ENCODE peak calls at places on chromosome 22, in six cellular contexts. K is psoas muscle; G is head of caudate nucleus; X is omental fat pad; Q is spleen; D is central memory CD4-positive, alpha-beta T cell. O is an unnamed sample.

GRCh38 chr22:19066531-19067271 is 55.5 kb downstream of the DGCR2 start:
- DNase-seq in K (peak), G (no peak), X (no peak), Q (peak), D (no peak), O (no peak)

GRCh38 chr22:37100589-37101127 is 8.9 kb downstream of the TMPRSS6 start:
- DNase-seq in K (no peak), G (no peak), X (no peak), Q (no peak), D (no peak), O (no peak)

GRCh38 chr22:37647928-37648327 is 8.5 kb downstream of the SH3BP1 start:
- DNase-seq in K (no peak), G (no peak), X (no peak), Q (no peak), D (no peak), O (no peak)

GRCh38 chr22:32917577-32918375 is 116.3 kb downstream of the TIMP3 start:
- DNase-seq in K (peak), G (peak), X (no peak), Q (no peak), D (no peak), O (no peak)

GRCh38 chr22:46748948-46749681 is 11.1 kb upstream of the CERK start:
- DNase-seq in K (no peak), G (no peak), X (no peak), Q (peak), D (peak), O (no peak)

GRCh38 chr22:24968066-24968561 is 15.6 kb downstream of the KIAA1671 start:
- DNase-seq in K (peak), G (no peak), X (no peak), Q (no peak), D (no peak), O (no peak)

GRCh38 chr22:44437493-44438015 is 60.5 kb downstream of the RTL6 start:
- DNase-seq in K (no peak), G (no peak), X (no peak), Q (peak), D (no peak), O (peak)

GRCh38 chr22:36541831-36542391 is 12.9 kb upstream of the EIF3D start:
- DNase-seq in K (no peak), G (no peak), X (no peak), Q (no peak), D (no peak), O (no peak)

GRCh38 chr22:39686776-39687525 is 116.4 kb downstream of the CACNA1I start:
- DNase-seq in K (no peak), G (no peak), X (no peak), Q (no peak), D (no peak), O (no peak)

GRCh38 chr22:20979243-20979809 is 2.8 kb upstream of the LZTR1 start:
- DNase-seq in K (peak), G (peak), X (no peak), Q (no peak), D (peak), O (peak)

GRCh38 chr22:47034076-47034808 is 271.8 kb downstream of the TBC1D22A start:
- DNase-seq in K (peak), G (no peak), X (no peak), Q (peak), D (no peak), O (no peak)

GRCh38 chr22:25509391-25509791 is 55.1 kb upstream of the GRK3 start:
- DNase-seq in K (no peak), G (no peak), X (no peak), Q (no peak), D (no peak), O (no peak)

GRCh38 chr22:19291218-19291579 is 320 bp downstream of the CLTCL1 start:
- DNase-seq in K (peak), G (peak), X (no peak), Q (no peak), D (peak), O (peak)

GRCh38 chr22:26448334-26448733 is 19.3 kb downstream of the ASPHD2 start:
- DNase-seq in K (no peak), G (no peak), X (no peak), Q (no peak), D (no peak), O (no peak)

GRCh38 chr22:33823552-33823951 is 96.7 kb downstream of the LARGE1 start:
- DNase-seq in K (no peak), G (no peak), X (no peak), Q (no peak), D (no peak), O (no peak)

GRCh38 chr22:40939202-40939601 is 12.0 kb upstream of the RBX1 start:
- DNase-seq in K (no peak), G (no peak), X (no peak), Q (no peak), D (no peak), O (no peak)

GRCh38 chr22:36898690-36899089 is 14.7 kb upstream of the CSF2RB start:
- DNase-seq in K (no peak), G (no peak), X (no peak), Q (no peak), D (no peak), O (no peak)

GRCh38 chr22:33110562-33111163 is 52.5 kb upstream of the SYN3 start:
- DNase-seq in K (no peak), G (peak), X (no peak), Q (no peak), D (no peak), O (no peak)

GRCh38 chr22:31229402-31230140 is 17.5 kb downstream of the LIMK2 start:
- DNase-seq in K (no peak), G (no peak), X (no peak), Q (no peak), D (no peak), O (no peak)

GRCh38 chr22:28410050-28410816 is 269.4 kb downstream of the TTC28 start:
- DNase-seq in K (no peak), G (no peak), X (no peak), Q (no peak), D (no peak), O (no peak)

GRCh38 chr22:37328017-37328416 is 45.7 kb downstream of the CYTH4 start:
- DNase-seq in K (no peak), G (no peak), X (no peak), Q (no peak), D (no peak), O (no peak)

GRCh38 chr22:39150848-39151215 is 1.6 kb downstream of the CBX7 start:
- DNase-seq in K (no peak), G (peak), X (no peak), Q (peak), D (no peak), O (no peak)

GRCh38 chr22:30007361-30007760 is 72.9 kb upstream of the HORMAD2 start:
- DNase-seq in K (no peak), G (no peak), X (no peak), Q (no peak), D (no peak), O (no peak)

GRCh38 chr22:36311386-36312085 is 58.6 kb downstream of the APOL1 start:
- DNase-seq in K (no peak), G (no peak), X (no peak), Q (no peak), D (no peak), O (no peak)

GRCh38 chr22:24592846-24593809 is at the start of gene LRRC75B:
- DNase-seq in K (peak), G (peak), X (peak), Q (peak), D (no peak), O (peak)

GRCh38 chr22:38291201-38291777 is 18.5 kb upstream of the TMEM184B start:
- DNase-seq in K (no peak), G (no peak), X (no peak), Q (no peak), D (no peak), O (no peak)

GRCh38 chr22:39719559-39720450 is 149.3 kb downstream of the CACNA1I start:
- DNase-seq in K (no peak), G (no peak), X (no peak), Q (peak), D (no peak), O (no peak)